ENCODE peak calls at places on chromosomes 12 and 14, in four cellular contexts. One of them, this sample, is unnamed.
A peak's percentile ranks its signal among the peaks of the same experiment; 100 is the strongest.

GRCh38 chr12:1234073-1234472 is 243.1 kb downstream of the ERC1 start:
- DNase-seq in GM23338: no peak
- DNase-seq in stomach: no peak
- DNase-seq in Panc1: no peak
- DNase-seq in this sample: no peak

GRCh38 chr12:1630827-1631591 is 2.0 kb downstream of the WNT5B start:
- DNase-seq in GM23338: peak; percentile 55
- DNase-seq in stomach: no peak
- DNase-seq in Panc1: no peak
- DNase-seq in this sample: no peak

GRCh38 chr12:64008596-64008995 is 164.1 kb downstream of the SRGAP1 start:
- DNase-seq in Panc1: no peak
- DNase-seq in stomach: no peak
- DNase-seq in GM23338: no peak
- DNase-seq in this sample: no peak

GRCh38 chr12:126362490-126362889 is 1297.3 kb downstream of the AACS start:
- DNase-seq in Panc1: no peak
- DNase-seq in stomach: no peak
- DNase-seq in GM23338: no peak
- DNase-seq in this sample: no peak

GRCh38 chr12:13084898-13085640 is 18.4 kb downstream of the GSG1 start:
- DNase-seq in GM23338: no peak
- DNase-seq in Panc1: no peak
- DNase-seq in stomach: no peak
- DNase-seq in this sample: no peak

GRCh38 chr12:112124918-112125249 is 476 bp upstream of the TRAFD1 start:
- DNase-seq in stomach: no peak
- DNase-seq in Panc1: no peak
- DNase-seq in GM23338: no peak
- DNase-seq in this sample: no peak

GRCh38 chr12:130254476-130255276 is 83.0 kb upstream of the PIWIL1 start:
- DNase-seq in stomach: no peak
- DNase-seq in GM23338: no peak
- DNase-seq in Panc1: no peak
- DNase-seq in this sample: peak; percentile 91

GRCh38 chr14:97688626-97689336 is 891.6 kb downstream of the VRK1 start:
- DNase-seq in GM23338: no peak
- DNase-seq in Panc1: no peak
- DNase-seq in stomach: no peak
- DNase-seq in this sample: no peak

GRCh38 chr12:12396727-12397126 is 39.8 kb downstream of the BORCS5 start:
- DNase-seq in stomach: no peak
- DNase-seq in Panc1: no peak
- DNase-seq in GM23338: no peak
- DNase-seq in this sample: no peak

DNA sequence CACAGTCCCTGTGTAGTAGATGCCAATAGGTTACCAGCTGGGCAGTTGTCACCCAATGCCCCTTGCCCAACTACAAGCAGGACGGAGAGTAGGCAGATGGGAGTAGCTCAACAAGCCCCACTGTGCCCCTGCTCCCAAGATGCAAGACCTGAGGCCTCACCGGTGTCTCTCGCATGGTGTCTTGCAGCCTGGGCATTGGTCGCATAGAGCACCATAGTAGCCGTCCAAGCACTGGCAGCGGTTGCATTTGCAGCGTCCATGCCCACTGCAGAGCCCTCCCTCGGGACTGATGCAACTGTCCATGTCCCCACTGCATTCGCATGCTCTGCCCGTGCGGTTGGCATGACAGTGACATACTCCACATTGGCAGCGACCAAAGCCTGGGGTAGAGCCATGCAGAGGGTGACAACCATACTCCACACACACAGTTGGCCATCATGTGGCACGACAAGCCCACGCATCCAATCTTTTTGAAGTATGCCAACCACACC is 11.9 kb upstream of the CSAD start:
- DNase-seq in GM23338: no peak
- DNase-seq in stomach: no peak
- DNase-seq in Panc1: no peak
- DNase-seq in this sample: no peak
- TF ChIP-seq POLR2AphosphoS5 in GM23338: no peak
- TF ChIP-seq POLR2AphosphoS5 in stomach: no peak
- TF ChIP-seq POLR2AphosphoS5 in Panc1: no peak
- TF ChIP-seq POLR2AphosphoS5 in this sample: no peak

GRCh38 chr14:104776961-104777807 is 18.4 kb downstream of the AKT1 start:
- DNase-seq in GM23338: peak; percentile 41
- DNase-seq in Panc1: no peak
- DNase-seq in stomach: no peak
- DNase-seq in this sample: no peak

GRCh38 chr14:104776481-104776880 is 19.1 kb downstream of the AKT1 start:
- DNase-seq in stomach: no peak
- DNase-seq in GM23338: no peak
- DNase-seq in Panc1: no peak
- DNase-seq in this sample: no peak

GRCh38 chr14:104778694-104779331 is 16.7 kb downstream of the AKT1 start:
- DNase-seq in GM23338: peak; percentile 45
- DNase-seq in Panc1: no peak
- DNase-seq in stomach: no peak
- DNase-seq in this sample: no peak

GRCh38 chr14:104779776-104780512 is 15.6 kb downstream of the AKT1 start:
- DNase-seq in GM23338: no peak
- DNase-seq in Panc1: no peak
- DNase-seq in stomach: no peak
- DNase-seq in this sample: no peak

DNA sequence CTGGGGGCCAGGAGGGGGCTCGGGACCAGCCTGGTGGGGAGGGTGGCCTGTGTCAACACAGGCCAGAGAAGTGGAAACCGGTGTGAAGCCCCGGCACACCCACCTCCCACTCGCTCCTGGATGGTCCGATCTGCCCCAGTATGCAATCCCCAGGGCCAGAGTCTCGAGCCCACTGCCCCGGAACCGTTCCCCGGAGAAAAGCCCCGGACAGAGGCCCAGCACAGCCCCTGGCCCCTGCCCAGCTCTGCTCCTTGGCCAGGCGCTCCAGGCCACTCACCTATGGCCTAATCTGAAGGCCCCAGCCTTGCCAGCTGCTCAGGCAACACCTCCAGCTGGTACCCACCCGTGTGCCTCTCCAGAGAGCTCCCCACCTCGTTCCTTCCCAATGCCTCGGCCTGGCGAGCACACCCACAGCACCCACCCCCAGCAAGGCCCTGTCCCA is 17.7 kb downstream of the AKT1 start:
- DNase-seq in Panc1: no peak
- DNase-seq in GM23338: no peak
- DNase-seq in stomach: no peak
- DNase-seq in this sample: no peak
- TF ChIP-seq CTCF in Panc1: no peak
- TF ChIP-seq CTCF in GM23338: no peak
- TF ChIP-seq CTCF in stomach: no peak
- TF ChIP-seq CTCF in this sample: no peak

GRCh38 chr12:58915634-58916033 is 4.7 kb downstream of the LRIG3 start:
- DNase-seq in Panc1: no peak
- DNase-seq in GM23338: no peak
- DNase-seq in stomach: peak; percentile 40
- DNase-seq in this sample: no peak
- TF ChIP-seq POLR2AphosphoS5 in Panc1: no peak
- TF ChIP-seq POLR2AphosphoS5 in GM23338: no peak
- TF ChIP-seq POLR2AphosphoS5 in stomach: peak; percentile 38
- TF ChIP-seq POLR2AphosphoS5 in this sample: no peak

DNA sequence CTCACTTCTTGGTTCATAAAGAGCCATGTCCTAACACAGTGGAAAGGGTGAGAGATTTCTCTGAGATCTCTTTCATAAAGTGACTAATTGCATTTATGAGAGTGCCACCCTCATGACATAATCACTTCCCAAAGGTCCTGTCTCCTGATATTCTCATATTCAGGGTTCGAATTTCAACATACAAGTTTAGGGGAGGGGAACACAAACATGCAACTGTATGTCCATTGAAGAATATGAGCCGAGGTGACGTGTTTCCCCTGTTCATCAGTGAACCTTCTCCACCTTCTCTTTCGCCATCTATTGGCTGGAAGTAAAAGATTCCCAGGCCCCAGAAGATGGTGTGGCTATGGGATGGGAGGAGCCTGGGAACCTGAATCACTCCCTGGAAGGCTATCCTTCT is 354.2 kb upstream of the ATP2B1 start:
- DNase-seq in Panc1: no peak
- DNase-seq in stomach: no peak
- DNase-seq in GM23338: peak; percentile 37
- DNase-seq in this sample: no peak
- TF ChIP-seq CTCF in Panc1: no peak
- TF ChIP-seq CTCF in stomach: no peak
- TF ChIP-seq CTCF in GM23338: peak; percentile 20
- TF ChIP-seq CTCF in this sample: no peak

GRCh38 chr12:93198086-93198485 is 179.6 kb upstream of the NUDT4 start:
- DNase-seq in stomach: no peak
- DNase-seq in GM23338: no peak
- DNase-seq in Panc1: peak; percentile 5
- DNase-seq in this sample: no peak
- TF ChIP-seq POLR2AphosphoS5 in stomach: no peak
- TF ChIP-seq POLR2AphosphoS5 in GM23338: no peak
- TF ChIP-seq POLR2AphosphoS5 in Panc1: no peak
- TF ChIP-seq POLR2AphosphoS5 in this sample: no peak

DNA sequence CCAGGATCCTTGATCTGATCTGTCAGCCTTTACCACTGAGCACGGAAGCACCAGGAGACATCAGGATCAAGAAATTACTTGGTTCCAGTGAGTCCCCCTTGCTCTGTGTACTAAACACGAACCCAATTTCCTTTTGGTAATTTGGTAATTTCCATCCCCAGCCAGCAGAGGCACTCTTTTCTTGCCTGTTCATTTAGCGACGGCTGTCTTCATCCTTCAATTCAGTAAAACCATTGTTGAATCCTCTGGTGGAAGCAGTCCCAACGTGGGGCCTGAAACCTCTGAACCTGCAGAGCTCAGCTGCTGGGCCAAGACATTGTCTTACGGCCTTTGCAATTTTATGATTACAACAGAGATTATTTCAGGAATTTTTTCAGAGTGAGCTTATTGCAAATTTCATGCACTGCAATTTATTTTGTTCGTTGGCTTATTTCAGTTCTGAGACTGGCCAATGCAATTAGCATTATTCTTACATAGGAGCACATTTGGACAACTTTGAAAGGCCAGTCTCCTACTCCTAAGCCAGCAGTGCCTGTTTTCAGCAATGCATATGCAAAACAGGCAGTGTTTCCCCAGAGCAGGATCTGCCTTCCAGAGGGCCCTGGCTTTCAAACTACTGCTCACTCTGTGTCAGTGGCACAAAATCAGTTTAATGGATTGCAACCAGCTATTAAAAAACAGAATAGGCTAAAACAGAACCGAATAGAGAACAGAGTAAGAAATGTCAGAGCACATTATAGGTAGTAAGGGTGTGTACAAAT is 372.9 kb upstream of the TMEM132C start:
- DNase-seq in stomach: no peak
- DNase-seq in GM23338: peak; percentile 54
- DNase-seq in Panc1: no peak
- DNase-seq in this sample: no peak
- TF ChIP-seq CTCF in stomach: no peak
- TF ChIP-seq CTCF in GM23338: peak; percentile 60
- TF ChIP-seq CTCF in Panc1: peak; percentile 63
- TF ChIP-seq CTCF in this sample: no peak

DNA sequence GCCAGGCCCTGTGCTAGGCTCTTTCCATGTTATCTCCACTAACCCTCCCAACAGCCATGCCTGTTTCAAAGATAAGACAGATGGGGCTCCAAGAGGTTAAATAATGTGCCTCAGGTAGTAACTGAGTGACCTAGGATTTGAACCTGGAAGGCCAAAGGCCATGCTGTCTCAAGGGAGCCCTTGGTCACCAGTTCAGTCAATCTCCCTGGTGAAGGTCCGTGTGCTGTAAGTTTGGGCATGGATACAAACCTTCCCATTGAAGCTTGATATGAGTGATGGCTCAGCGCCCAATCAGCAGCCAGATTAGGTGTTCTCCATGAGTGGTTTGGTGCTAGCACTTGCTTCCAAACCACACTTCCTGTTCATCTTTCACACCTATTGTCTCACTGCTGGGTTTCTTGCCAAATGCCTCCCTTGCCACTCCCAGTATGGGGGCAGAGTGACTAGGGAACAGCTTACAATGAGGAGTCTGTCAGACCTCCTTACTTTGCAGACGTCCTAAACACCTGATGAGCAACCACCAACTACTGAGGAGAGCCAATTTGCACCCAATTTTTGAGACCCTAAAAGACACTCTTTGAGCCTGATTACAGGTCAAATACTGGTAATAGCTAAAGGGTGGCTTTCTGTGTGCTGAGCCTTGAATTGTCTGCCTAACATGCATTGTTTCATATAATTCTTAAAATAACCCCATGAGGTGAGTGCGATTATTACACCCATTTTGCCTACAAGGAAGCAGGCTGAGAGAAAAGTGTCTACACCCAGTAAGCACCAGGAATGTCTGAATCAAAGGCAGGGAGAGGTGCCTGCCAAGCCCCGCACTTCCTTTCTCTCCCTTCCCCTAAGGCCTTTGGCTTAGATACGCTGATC is 48.5 kb upstream of the FOS start:
- DNase-seq in GM23338: peak; percentile 70
- DNase-seq in Panc1: no peak
- DNase-seq in stomach: peak; percentile 74
- DNase-seq in this sample: peak; percentile 76
- TF ChIP-seq POLR2AphosphoS5 in GM23338: no peak
- TF ChIP-seq POLR2AphosphoS5 in Panc1: no peak
- TF ChIP-seq POLR2AphosphoS5 in stomach: no peak
- TF ChIP-seq POLR2AphosphoS5 in this sample: no peak

GRCh38 chr12:44930972-44931600 is 55.0 kb upstream of the NELL2 start:
- DNase-seq in GM23338: peak; percentile 95
- DNase-seq in Panc1: no peak
- DNase-seq in stomach: no peak
- DNase-seq in this sample: no peak
- TF ChIP-seq CTCF in GM23338: peak; percentile 84
- TF ChIP-seq CTCF in Panc1: peak; percentile 59
- TF ChIP-seq CTCF in stomach: peak; percentile 22
- TF ChIP-seq CTCF in this sample: peak; percentile 47

This sample was measured in breast epithelium.